ENCODE peak calls at places on chromosomes 16 and 17, in ten cellular contexts. B is uterus; C is cardiac muscle cell; G is colonic mucosa; H is HCT116; R is PC-9; Y is adrenal gland; N is CD8-positive, alpha-beta T cell; U is lower lobe of right lung; T is GM23338. K is an unnamed sample.
A peak's percentile ranks its signal among the peaks of the same experiment; 100 is the strongest.

GRCh38 chr17:49513044-49513395 is 17.9 kb downstream of the NGFR start:
- DNase-seq in U (no peak), R (no peak), H (no peak), T (no peak), N (no peak), C (no peak), G (no peak), Y (no peak), B (no peak), K (no peak)

GRCh38 chr17:15185625-15185991 is 79.5 kb downstream of the PMP22 start:
- DNase-seq in R (no peak), G (peak; percentile 20), C (peak; percentile 83), H (no peak), T (no peak), U (no peak), Y (peak; percentile 78), B (no peak), N (no peak), K (no peak)

GRCh38 chr17:50805486-50805885 is 29.9 kb upstream of the WFIKKN2 start:
- DNase-seq in B (no peak), G (no peak), T (no peak), R (no peak), C (no peak), H (no peak), Y (no peak), N (no peak), U (no peak), K (no peak)

GRCh38 chr16:81502396-81503060 is 57.9 kb downstream of the CMIP start:
- DNase-seq in R (no peak), Y (no peak), G (no peak), H (no peak), T (no peak), C (no peak), N (no peak), B (no peak), U (no peak), K (no peak)

GRCh38 chr17:45640141-45640850 is 143.8 kb upstream of the CRHR1 start:
- DNase-seq in T (peak; percentile 93), N (peak; percentile 61), Y (peak; percentile 88), G (peak; percentile 62), U (peak; percentile 67), B (peak; percentile 57), R (peak; percentile 66), H (peak; percentile 78), C (peak; percentile 86), K (peak; percentile 73)

GRCh38 chr16:914453-914852 is 56.3 kb downstream of the LMF1 start:
- DNase-seq in H (peak; percentile 12), B (no peak), C (peak; percentile 7), R (no peak), T (no peak), U (no peak), Y (no peak), N (no peak), G (no peak), K (no peak)

GRCh38 chr16:6016530-6017184 is 919.1 kb upstream of the EEF2KMT start:
- DNase-seq in H (no peak), Y (no peak), G (no peak), C (no peak), T (peak; percentile 82), B (no peak), N (no peak), U (no peak), R (no peak), K (peak; percentile 35)

GRCh38 chr16:83727018-83727417 is 80.8 kb upstream of the HSBP1 start:
- DNase-seq in N (no peak), R (no peak), U (no peak), H (no peak), B (no peak), T (no peak), C (peak; percentile 14), Y (no peak), G (no peak), K (no peak)

GRCh38 chr16:88558457-88559442 is 11.5 kb upstream of the ZC3H18 start:
- DNase-seq in C (peak; percentile 88), G (peak; percentile 85), H (peak; percentile 64), B (peak; percentile 52), T (peak; percentile 85), Y (peak; percentile 90), N (no peak), R (peak; percentile 65), U (peak; percentile 67), K (peak; percentile 32)

GRCh38 chr17:72405662-72406230 is 284.9 kb downstream of the SOX9 start:
- DNase-seq in G (no peak), T (no peak), B (no peak), C (no peak), Y (no peak), N (no peak), U (no peak), R (no peak), H (no peak), K (no peak)
- H3K27ac ChIP-seq in G (no peak overlapping the region), T (no peak overlapping the region), B (no peak overlapping the region), C (no peak overlapping the region), Y (no peak overlapping the region), N (no peak overlapping the region), U (no peak overlapping the region), R (peak overlapping the region; percentile 99), H (peak overlapping the region; percentile 86), K (peak overlapping the region; percentile 78)

DNA sequence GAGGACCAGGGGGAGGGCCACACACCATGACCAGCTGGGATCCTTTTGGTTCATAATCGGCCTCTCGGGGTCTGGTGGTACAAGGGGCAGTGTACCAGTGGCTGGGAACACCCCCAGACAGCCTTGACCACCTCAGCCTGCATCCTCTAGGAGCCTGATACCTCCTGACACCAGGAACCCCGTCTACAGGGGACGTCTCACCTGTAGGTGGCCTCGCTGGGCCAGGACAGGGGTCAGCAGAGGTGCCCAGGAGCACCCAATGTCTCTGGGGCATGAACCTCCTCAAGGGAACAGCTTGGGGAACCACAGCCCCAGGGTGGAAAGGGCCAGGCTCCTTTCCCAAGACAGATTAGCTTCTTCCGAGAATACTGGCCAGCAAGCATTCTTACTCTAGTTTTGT is 2.5 kb upstream of the METRNL start:
- DNase-seq in G (no peak), H (no peak), C (no peak), R (peak; percentile 50), U (no peak), T (no peak), N (no peak), B (no peak), Y (no peak), K (no peak)
- TF ChIP-seq CTCF in G (no peak), H (peak; percentile 38), C (no peak), R (peak; percentile 40), U (peak; percentile 33), T (peak; percentile 76), N (no peak), B (no peak), Y (no peak), K (no peak)

GRCh38 chr16:85005278-85006069 is 5.9 kb downstream of the ZDHHC7 start:
- DNase-seq in G (no peak), U (peak; percentile 15), B (peak; percentile 74), H (no peak), T (no peak), C (no peak), R (no peak), N (no peak), Y (no peak), K (no peak)

GRCh38 chr16:85004587-85005205 is 6.6 kb downstream of the ZDHHC7 start:
- DNase-seq in G (no peak), H (no peak), R (peak; percentile 68), Y (no peak), B (peak; percentile 69), N (no peak), C (peak; percentile 81), U (peak; percentile 63), T (no peak), K (no peak)

GRCh38 chr16:85003076-85003475 is 8.3 kb downstream of the ZDHHC7 start:
- DNase-seq in N (no peak), G (no peak), U (peak; percentile 46), Y (no peak), C (no peak), R (no peak), T (peak; percentile 30), B (no peak), H (no peak), K (no peak)

GRCh38 chr16:85002643-85003042 is 8.7 kb downstream of the ZDHHC7 start:
- DNase-seq in H (no peak), B (no peak), G (no peak), T (no peak), R (no peak), Y (no peak), C (no peak), U (peak; percentile 71), N (no peak), K (no peak)

DNA sequence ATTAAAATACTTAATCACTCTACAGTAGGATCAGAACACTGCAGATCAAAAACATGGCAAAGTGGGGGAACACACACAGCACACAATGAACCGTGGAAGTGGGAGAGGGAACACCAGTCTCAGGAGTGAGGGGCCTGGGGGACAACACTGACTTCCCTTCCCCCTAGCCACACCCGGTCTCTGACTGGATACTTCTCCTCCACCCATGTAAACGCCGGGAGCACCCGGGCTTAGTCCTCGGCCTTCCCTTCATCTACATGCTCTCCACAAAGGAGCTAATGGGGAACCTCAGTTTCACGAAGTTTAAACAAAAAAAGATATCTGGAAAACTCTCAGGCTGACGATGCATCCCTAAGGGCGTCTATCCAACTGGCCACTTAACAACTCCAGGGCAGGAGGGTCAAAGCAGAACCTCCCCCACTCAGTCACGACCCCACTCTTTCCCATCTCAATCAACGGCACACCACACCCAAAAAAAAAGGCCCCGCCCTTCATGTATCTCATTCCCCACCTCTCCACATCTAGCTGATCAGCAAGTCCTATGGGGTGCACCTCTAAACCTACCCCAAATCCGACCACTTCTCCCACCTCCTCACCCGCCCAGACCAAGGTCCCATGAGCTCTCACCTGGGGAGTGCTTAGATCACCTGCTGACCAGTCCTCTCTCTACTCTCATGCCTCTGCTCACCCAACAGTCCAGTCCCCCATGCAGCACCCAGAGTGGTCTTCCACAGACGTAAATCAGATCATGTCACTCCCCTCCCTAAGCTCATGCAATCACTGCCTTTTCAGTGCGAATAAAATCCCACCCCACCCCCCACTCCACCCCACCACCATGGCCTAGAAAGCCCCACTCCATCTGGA is 7.4 kb downstream of the ZDHHC7 start:
- DNase-seq in G (no peak), U (peak; percentile 43), R (no peak), N (no peak), C (no peak), H (no peak), Y (no peak), T (no peak), B (no peak), K (no peak)
- H3K4me3 ChIP-seq in G (no peak overlapping the region), U (peak overlapping the region; percentile 6), R (no peak overlapping the region), N (no peak overlapping the region), C (no peak overlapping the region), H (no peak overlapping the region), Y (no peak overlapping the region), T (no peak overlapping the region), B (no peak overlapping the region), K (no peak overlapping the region)

DNA sequence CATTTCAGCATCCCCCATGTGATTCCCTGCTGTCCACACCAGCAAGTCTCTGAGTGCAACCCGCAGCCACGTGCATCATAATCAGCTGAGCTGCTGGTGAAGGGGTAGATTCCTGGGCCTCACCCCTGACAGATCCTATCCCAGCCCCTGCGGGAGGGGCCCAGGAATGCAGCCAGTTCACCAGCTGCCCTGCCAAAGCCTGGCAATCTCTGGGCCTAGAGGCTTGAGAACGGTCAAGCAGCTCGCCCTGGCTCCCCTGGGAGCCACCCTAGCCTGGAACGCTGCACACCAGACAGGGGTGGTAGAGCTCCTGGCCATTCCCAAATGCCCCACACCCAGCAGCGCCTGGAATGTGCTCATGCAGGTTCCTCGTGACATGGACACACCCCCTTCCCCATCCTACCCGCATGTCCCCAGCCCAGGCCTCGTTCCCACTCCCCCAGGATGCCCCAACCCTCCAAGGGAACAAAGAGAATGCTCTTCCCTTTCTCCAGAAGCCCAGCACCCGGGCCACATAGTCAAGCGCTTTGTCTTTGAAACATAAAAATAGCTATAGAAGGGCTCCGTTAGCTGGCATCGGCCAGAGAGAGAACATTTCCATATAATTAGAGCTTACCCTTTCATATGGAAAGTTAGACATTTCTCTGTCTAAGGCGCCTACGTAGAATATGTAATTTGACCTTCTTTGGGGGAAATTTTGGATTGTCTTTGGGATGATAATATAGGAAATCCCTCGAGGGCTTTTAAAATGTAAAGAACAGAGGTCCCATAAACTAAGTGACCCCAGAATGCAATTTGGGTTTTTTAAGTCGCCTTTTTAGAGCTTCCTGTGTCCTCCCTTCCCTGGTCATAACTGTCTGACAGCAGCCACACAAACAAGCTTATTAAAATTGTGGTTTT is 3.4 kb downstream of the CEP295NL start:
- DNase-seq in N (no peak), T (peak; percentile 77), R (peak; percentile 90), G (no peak), C (peak; percentile 49), Y (no peak), B (no peak), U (peak; percentile 79), H (no peak), K (no peak)
- H3K27ac ChIP-seq in N (no peak overlapping the region), T (peak overlapping the region; percentile 87), R (no peak overlapping the region), G (no peak overlapping the region), C (peak overlapping the region; percentile 32), Y (no peak overlapping the region), B (peak overlapping the region; percentile 48), U (peak overlapping the region; percentile 56), H (no peak overlapping the region), K (peak overlapping the region; percentile 94)

K was measured in dorsolateral prefrontal cortex.